ENCODE peak calls at places on chromosomes 1 and 21, in five cellular contexts. U, X, Z, P and T are unnamed samples.

GRCh38 chr21:44376606-44377005 is 23.2 kb downstream of the TRPM2 start:
- DNase-seq in U (no peak), P (no peak), Z (no peak), X (no peak), T (no peak)

GRCh38 chr1:200483491-200484143 is 73.8 kb upstream of the ZNF281 start:
- DNase-seq in P (peak; percentile 42), U (peak; percentile 28), Z (no peak), X (peak; percentile 82), T (peak; percentile 100)

GRCh38 chr1:202836616-202837403 is 26.1 kb downstream of the PCAT6 start:
- DNase-seq in Z (no peak), P (peak; percentile 32), U (no peak), X (no peak), T (peak; percentile 53)

GRCh38 chr1:222455188-222455879 is 92.6 kb downstream of the HHIPL2 start:
- DNase-seq in P (peak; percentile 88), Z (peak; percentile 75), X (peak; percentile 90), U (peak; percentile 68), T (peak; percentile 98)

GRCh38 chr1:165815725-165816124 is 11.7 kb upstream of the UCK2 start:
- DNase-seq in P (peak; percentile 9), U (no peak), X (peak; percentile 45), Z (no peak), T (peak; percentile 25)

GRCh38 chr1:184483101-184483813 is 96.4 kb downstream of the C1orf21 start:
- DNase-seq in X (no peak), U (no peak), P (no peak), Z (no peak), T (peak; percentile 47)

GRCh38 chr1:74145086-74145485 is 52.9 kb downstream of the LRRIQ3 start:
- DNase-seq in Z (no peak), X (no peak), U (no peak), P (peak; percentile 26), T (no peak)

GRCh38 chr1:36479505-36480051 is 3.1 kb downstream of the CSF3R start:
- DNase-seq in P (no peak), X (no peak), Z (no peak), U (no peak), T (no peak)

GRCh38 chr1:192713921-192714320 is 78.0 kb downstream of the RGS13 start:
- DNase-seq in U (no peak), P (no peak), Z (no peak), X (no peak), T (no peak)

GRCh38 chr1:53047737-53048344 is 14.2 kb upstream of the PODN start:
- DNase-seq in X (no peak), P (no peak), U (no peak), Z (peak; percentile 3), T (peak; percentile 91)

GRCh38 chr1:211920141-211920572 is 89.6 kb upstream of the LPGAT1 start:
- DNase-seq in X (no peak), U (no peak), Z (no peak), P (no peak), T (peak; percentile 70)

GRCh38 chr1:109876617-109877319 is 33.9 kb upstream of the CSF1 start:
- DNase-seq in Z (no peak), U (no peak), X (peak; percentile 48), P (peak; percentile 39), T (no peak)

GRCh38 chr1:93437976-93438605 is 9.8 kb upstream of the FNBP1L start:
- DNase-seq in U (peak; percentile 63), P (peak; percentile 64), X (peak; percentile 49), Z (peak; percentile 53), T (peak; percentile 84)

GRCh38 chr1:200131551-200132125 is 104.1 kb downstream of the NR5A2 start:
- DNase-seq in X (peak; percentile 58), U (no peak), P (no peak), Z (no peak), T (peak; percentile 43)

GRCh38 chr1:951364-951763 is 7.7 kb downstream of the NOC2L start:
- DNase-seq in X (no peak), U (no peak), P (peak; percentile 75), Z (no peak), T (no peak)

GRCh38 chr21:35280221-35280620 is 231.1 kb upstream of the RUNX1 start:
- DNase-seq in P (no peak), X (no peak), U (no peak), Z (no peak), T (no peak)
- H3K9me2 ChIP-seq in P (no peaks in the 10 kb centered on the region), X (no peaks in the 10 kb centered on the region), U (no peaks in the 10 kb centered on the region), Z (no peaks in the 10 kb centered on the region), T (no peaks in the 10 kb centered on the region)

GRCh38 chr1:30903343-30904034 is 5.1 kb downstream of the SDC3 start:
- DNase-seq in Z (no peak), U (no peak), P (no peak), X (no peak), T (no peak)

GRCh38 chr1:30905403-30905802 is 3.2 kb downstream of the SDC3 start:
- DNase-seq in X (no peak), Z (no peak), U (no peak), P (no peak), T (no peak)

GRCh38 chr1:30904191-30904961 is 4.2 kb downstream of the SDC3 start:
- DNase-seq in X (no peak), Z (no peak), U (no peak), P (no peak), T (no peak)

GRCh38 chr1:30905898-30906620 is 2.5 kb downstream of the SDC3 start:
- DNase-seq in Z (no peak), X (no peak), U (no peak), P (no peak), T (no peak)

DNA sequence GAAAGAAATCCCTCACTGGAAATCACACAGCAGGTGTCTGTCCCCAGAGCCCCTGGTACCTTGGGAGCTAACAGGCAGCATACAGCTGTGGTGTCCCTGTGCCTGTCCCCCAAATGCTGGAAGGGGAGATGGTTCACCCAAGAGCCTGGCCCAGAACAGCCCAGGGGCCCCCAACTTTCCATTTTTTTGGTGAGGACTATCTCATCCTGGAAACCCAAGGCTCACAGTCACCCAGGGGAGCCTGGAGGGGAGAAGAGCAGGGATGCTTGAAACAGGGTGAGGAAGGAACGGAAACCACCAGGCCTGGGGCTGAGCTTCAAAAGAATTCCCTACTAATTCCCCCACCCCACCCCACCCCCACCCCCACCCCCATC is 3.6 kb downstream of the SDC3 start:
- DNase-seq in U (no peak), P (no peak), Z (no peak), X (no peak), T (no peak)
- H3K4me2 ChIP-seq in U (no peak overlapping the region), P (peak overlapping the region; percentile 26), Z (no peak overlapping the region), X (no peak overlapping the region), T (no peak overlapping the region)

GRCh38 chr1:220094016-220094911 is at the start of gene IARS2:
- DNase-seq in Z (peak; percentile 92), X (peak; percentile 96), P (peak; percentile 93), U (peak; percentile 98), T (peak; percentile 94)

GRCh38 chr1:220092694-220093093 is 1.2 kb upstream of the IARS2 start:
- DNase-seq in P (no peak), X (no peak), Z (no peak), U (no peak), T (no peak)

GRCh38 chr1:220089650-220090556 is at the start of gene BPNT1:
- DNase-seq in X (peak; percentile 96), P (peak; percentile 97), Z (peak; percentile 97), U (peak; percentile 85), T (peak; percentile 100)

GRCh38 chr1:220093361-220094015 is 444 bp upstream of the IARS2 start:
- DNase-seq in Z (no peak), P (no peak), U (no peak), X (no peak), T (no peak)
- H3K9me2 ChIP-seq in Z (no peaks in the 10 kb centered on the region), P (no peaks in the 10 kb centered on the region), U (no peaks in the 10 kb centered on the region), X (no peaks in the 10 kb centered on the region), T (no peaks in the 10 kb centered on the region)

DNA sequence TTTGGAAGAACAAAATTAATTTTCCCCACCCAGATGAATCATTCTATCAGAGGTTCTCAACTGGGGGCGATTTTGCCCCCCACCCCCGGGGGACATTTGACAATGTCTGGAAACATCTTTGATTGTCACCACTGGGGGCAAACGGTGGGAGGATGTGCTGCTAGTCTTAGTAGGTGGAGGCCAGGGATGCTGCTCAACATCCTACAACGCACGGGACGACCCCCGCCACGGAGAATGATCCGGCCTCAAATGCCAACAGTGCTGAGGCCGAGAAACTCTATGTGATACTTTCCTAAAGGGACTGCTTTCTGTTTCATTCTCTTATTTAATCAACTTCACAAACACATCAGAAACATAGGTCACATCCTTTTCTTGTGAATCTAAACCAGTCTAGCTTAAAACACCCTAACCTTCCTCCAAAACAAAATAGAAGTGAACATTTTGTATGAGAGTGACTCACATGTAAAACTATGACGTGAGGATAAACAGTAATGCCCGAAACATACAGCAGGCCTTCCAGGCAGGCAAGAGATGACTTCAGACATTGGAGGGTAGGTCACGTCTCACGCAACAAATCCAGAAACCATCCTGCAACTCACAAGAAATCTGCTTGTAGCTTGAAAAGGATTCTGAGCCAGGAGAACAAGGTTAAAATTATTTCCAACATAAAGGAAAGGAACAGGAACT is 37.2 kb upstream of the ETS2 start:
- DNase-seq in U (no peak), P (no peak), Z (peak; percentile 19), X (peak; percentile 68), T (peak; percentile 17)
- H3K4me2 ChIP-seq in U (peak overlapping the region; percentile 38), P (no peak overlapping the region), Z (peak overlapping the region; percentile 76), X (peak overlapping the region; percentile 23), T (no peak overlapping the region)

DNA sequence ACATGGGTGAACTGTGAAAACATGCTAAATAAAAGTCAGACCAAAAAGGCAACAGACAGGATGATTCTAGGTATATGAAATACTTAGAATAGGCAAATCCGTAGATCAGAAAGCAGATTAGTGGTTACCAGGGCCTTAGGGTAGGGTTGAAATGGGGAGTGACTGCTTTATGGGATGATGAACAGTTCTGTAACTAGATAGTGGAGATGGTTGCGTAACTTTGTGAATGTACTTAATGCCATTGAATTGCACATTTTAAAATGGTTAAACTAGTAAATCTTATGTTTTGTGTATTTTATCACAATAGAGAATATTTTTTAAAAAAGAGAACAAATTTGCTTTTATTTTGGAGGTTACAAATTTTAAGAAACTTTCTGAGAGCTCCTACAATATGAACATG is 17.4 kb downstream of the ZNF326 start:
- DNase-seq in Z (no peak), U (no peak), P (no peak), X (no peak), T (peak; percentile 60)
- H3K9me2 ChIP-seq in Z (no peaks in the 10 kb centered on the region), U (no peaks in the 10 kb centered on the region), P (no peaks in the 10 kb centered on the region), X (no peaks in the 10 kb centered on the region), T (no peaks in the 10 kb centered on the region)

GRCh38 chr1:116001739-116002487 is 25.6 kb downstream of the SLC22A15 start:
- DNase-seq in Z (no peak), X (no peak), P (no peak), U (no peak), T (peak; percentile 25)
- H3K4me2 ChIP-seq in Z (no peak overlapping the region), X (no peak overlapping the region), P (no peak overlapping the region), U (no peak overlapping the region), T (no peak overlapping the region)

GRCh38 chr1:159927211-159927886 is 2.0 kb upstream of the TAGLN2 start:
- DNase-seq in P (no peak), Z (no peak), U (no peak), X (no peak), T (no peak)
- H3K9me2 ChIP-seq in P (no peaks in the 10 kb centered on the region), Z (no peaks in the 10 kb centered on the region), U (no peaks in the 10 kb centered on the region), X (no peaks in the 10 kb centered on the region), T (no peaks in the 10 kb centered on the region)

GRCh38 chr1:85091647-85092295 is 43.5 kb upstream of the MCOLN3 start:
- DNase-seq in P (no peak), X (no peak), U (no peak), Z (no peak), T (no peak)
- H3K4me2 ChIP-seq in P (no peak overlapping the region), X (peak overlapping the region; percentile 35), U (no peak overlapping the region), Z (no peak overlapping the region), T (no peak overlapping the region)